ENCODE peak calls at places on chromosomes 1 and 21, in five cellular contexts. One of them, this sample, is unnamed.

GRCh38 chr1:186059752-186060151 is 315.3 kb downstream of the TPR start:
- DNase-seq in thyroid gland: no peak
- DNase-seq in Calu3: no peak
- DNase-seq in mucosa of descending colon: no peak
- DNase-seq in transverse colon: no peak
- DNase-seq in this sample: no peak

GRCh38 chr1:89993541-89993940 is 1.4 kb upstream of the ZNF326 start:
- DNase-seq in transverse colon: no peak
- DNase-seq in Calu3: no peak
- DNase-seq in thyroid gland: no peak
- DNase-seq in mucosa of descending colon: no peak
- DNase-seq in this sample: no peak

GRCh38 chr1:45246760-45247159 is 40.4 kb upstream of the ZSWIM5 start:
- DNase-seq in transverse colon: no peak
- DNase-seq in Calu3: no peak
- DNase-seq in thyroid gland: no peak
- DNase-seq in mucosa of descending colon: no peak
- DNase-seq in this sample: no peak

GRCh38 chr1:1528639-1529267 is 11.7 kb downstream of the TMEM240 start:
- DNase-seq in mucosa of descending colon: no peak
- DNase-seq in Calu3: no peak
- DNase-seq in thyroid gland: no peak
- DNase-seq in transverse colon: no peak
- DNase-seq in this sample: no peak

GRCh38 chr1:192700834-192701271 is 64.9 kb downstream of the RGS13 start:
- DNase-seq in Calu3: peak; percentile 38
- DNase-seq in thyroid gland: no peak
- DNase-seq in transverse colon: no peak
- DNase-seq in mucosa of descending colon: no peak
- DNase-seq in this sample: no peak

GRCh38 chr1:183194527-183195145 is 8.6 kb downstream of the LAMC2 start:
- DNase-seq in thyroid gland: no peak
- DNase-seq in mucosa of descending colon: no peak
- DNase-seq in Calu3: no peak
- DNase-seq in transverse colon: no peak
- DNase-seq in this sample: no peak

GRCh38 chr1:87392241-87393192 is 63.8 kb downstream of the LMO4 start:
- DNase-seq in transverse colon: no peak
- DNase-seq in Calu3: peak; percentile 39
- DNase-seq in thyroid gland: peak; percentile 62
- DNase-seq in mucosa of descending colon: peak; percentile 12
- DNase-seq in this sample: peak; percentile 20

GRCh38 chr21:32135401-32136363 is 143.2 kb downstream of the MIS18A start:
- DNase-seq in Calu3: no peak
- DNase-seq in transverse colon: no peak
- DNase-seq in mucosa of descending colon: no peak
- DNase-seq in thyroid gland: no peak
- DNase-seq in this sample: no peak

GRCh38 chr1:27570823-27571222 is 33.1 kb downstream of the AHDC1 start:
- DNase-seq in thyroid gland: peak; percentile 62
- DNase-seq in mucosa of descending colon: no peak
- DNase-seq in transverse colon: no peak
- DNase-seq in Calu3: no peak
- DNase-seq in this sample: no peak

GRCh38 chr1:78607334-78607927 is 12.8 kb upstream of the IFI44L start:
- DNase-seq in Calu3: no peak
- DNase-seq in thyroid gland: no peak
- DNase-seq in mucosa of descending colon: peak; percentile 29
- DNase-seq in transverse colon: no peak
- DNase-seq in this sample: no peak

GRCh38 chr21:44006017-44006624 is 6.0 kb upstream of the TRAPPC10 start:
- DNase-seq in transverse colon: no peak
- DNase-seq in mucosa of descending colon: no peak
- DNase-seq in Calu3: peak; percentile 47
- DNase-seq in thyroid gland: no peak
- DNase-seq in this sample: no peak

GRCh38 chr1:91997607-91998195 is 32.1 kb upstream of the EPHX4 start:
- DNase-seq in thyroid gland: peak; percentile 49
- DNase-seq in transverse colon: peak; percentile 21
- DNase-seq in Calu3: peak; percentile 45
- DNase-seq in mucosa of descending colon: peak; percentile 58
- DNase-seq in this sample: peak; percentile 34
- TF ChIP-seq CTCF in thyroid gland: peak; percentile 57
- TF ChIP-seq CTCF in transverse colon: peak; percentile 44
- TF ChIP-seq CTCF in Calu3: peak; percentile 22
- TF ChIP-seq CTCF in mucosa of descending colon: no peak
- TF ChIP-seq CTCF in this sample: peak; percentile 45

DNA sequence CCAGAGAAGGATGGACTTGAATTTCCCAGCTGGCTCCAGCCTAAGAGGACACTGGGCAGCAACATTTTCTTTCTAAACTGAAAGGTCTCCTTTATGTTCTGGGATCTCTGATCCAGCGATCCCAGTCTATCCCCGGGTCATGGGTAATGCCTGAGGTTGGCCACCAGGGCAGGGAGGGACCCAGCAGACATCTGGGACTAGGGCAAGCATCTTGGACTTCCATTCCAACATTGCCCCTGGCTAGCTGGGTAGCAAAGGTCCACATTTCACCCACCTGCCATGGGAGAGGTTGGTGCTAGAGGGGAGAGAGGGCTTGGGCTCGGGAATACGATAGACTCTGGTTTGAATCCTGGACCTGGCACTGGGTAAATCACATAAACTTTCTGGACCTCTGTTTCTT is 84.6 kb downstream of the LRRN2 start:
- DNase-seq in mucosa of descending colon: no peak
- DNase-seq in Calu3: no peak
- DNase-seq in thyroid gland: no peak
- DNase-seq in transverse colon: no peak
- DNase-seq in this sample: no peak
- TF ChIP-seq CTCF in mucosa of descending colon: no peak
- TF ChIP-seq CTCF in Calu3: peak; percentile 32
- TF ChIP-seq CTCF in thyroid gland: no peak
- TF ChIP-seq CTCF in transverse colon: no peak
- TF ChIP-seq CTCF in this sample: no peak

GRCh38 chr1:56068210-56068609 is 511.2 kb downstream of the PLPP3 start:
- DNase-seq in thyroid gland: no peak
- DNase-seq in Calu3: no peak
- DNase-seq in mucosa of descending colon: no peak
- DNase-seq in transverse colon: no peak
- DNase-seq in this sample: no peak
- TF ChIP-seq CTCF in thyroid gland: no peak
- TF ChIP-seq CTCF in Calu3: no peak
- TF ChIP-seq CTCF in mucosa of descending colon: no peak
- TF ChIP-seq CTCF in transverse colon: no peak
- TF ChIP-seq CTCF in this sample: no peak

GRCh38 chr1:229249854-229250644 is 20.9 kb upstream of the RAB4A start:
- DNase-seq in thyroid gland: no peak
- DNase-seq in Calu3: no peak
- DNase-seq in mucosa of descending colon: no peak
- DNase-seq in transverse colon: no peak
- DNase-seq in this sample: no peak
- TF ChIP-seq CTCF in thyroid gland: no peak
- TF ChIP-seq CTCF in Calu3: no peak
- TF ChIP-seq CTCF in mucosa of descending colon: no peak
- TF ChIP-seq CTCF in transverse colon: no peak
- TF ChIP-seq CTCF in this sample: no peak

GRCh38 chr21:40504825-40505224 is 342.1 kb downstream of the DSCAM start:
- DNase-seq in thyroid gland: no peak
- DNase-seq in Calu3: no peak
- DNase-seq in transverse colon: no peak
- DNase-seq in mucosa of descending colon: no peak
- DNase-seq in this sample: no peak
- TF ChIP-seq CTCF in thyroid gland: no peak
- TF ChIP-seq CTCF in Calu3: no peak
- TF ChIP-seq CTCF in transverse colon: no peak
- TF ChIP-seq CTCF in mucosa of descending colon: no peak
- TF ChIP-seq CTCF in this sample: no peak

GRCh38 chr1:112285311-112285710 is 110.7 kb upstream of the CTTNBP2NL start:
- DNase-seq in thyroid gland: no peak
- DNase-seq in transverse colon: no peak
- DNase-seq in Calu3: no peak
- DNase-seq in mucosa of descending colon: no peak
- DNase-seq in this sample: no peak
- TF ChIP-seq CTCF in thyroid gland: no peak
- TF ChIP-seq CTCF in transverse colon: no peak
- TF ChIP-seq CTCF in Calu3: no peak
- TF ChIP-seq CTCF in mucosa of descending colon: no peak
- TF ChIP-seq CTCF in this sample: no peak

This sample was measured in colonic mucosa.